ENCODE peak calls at places on chromosomes 4 and X, in eight cellular contexts. K is heart right ventricle, Y is pancreas, Q is adrenal gland, N is astrocyte of the spinal cord, D is cardiac fibroblast, S is AG10803, H is GM12878. Z is an unnamed sample.

GRCh38 chr4:158314756-158315487 is 104.6 kb downstream of the TMEM144 start:
- DNase-seq in D (peak), K (no peak), S (peak), H (no peak), Y (no peak), Q (no peak), N (peak), Z (no peak)

GRCh38 chrX:7617994-7618393 is 225.0 kb upstream of the VCX start:
- DNase-seq in S (no peak), N (no peak), D (no peak), H (no peak), Y (no peak), K (no peak), Q (no peak), Z (no peak)

GRCh38 chr4:8699063-8699385 is 106.5 kb downstream of the CPZ start:
- DNase-seq in S (no peak), D (no peak), Y (no peak), Q (no peak), N (no peak), H (no peak), K (no peak), Z (no peak)

GRCh38 chr4:146278986-146279385 is 64.6 kb downstream of the REELD1 start:
- DNase-seq in D (peak), H (no peak), Q (no peak), N (no peak), S (no peak), K (no peak), Y (no peak), Z (no peak)

GRCh38 chr4:78356251-78356650 is 195.3 kb upstream of the ANXA3 start:
- DNase-seq in D (no peak), Y (no peak), Q (no peak), K (no peak), H (no peak), N (peak), S (no peak), Z (no peak)

GRCh38 chrX:46994096-46994495 is 81.9 kb downstream of the JADE3 start:
- DNase-seq in Q (no peak), H (no peak), D (no peak), S (peak), K (no peak), Y (no peak), N (no peak), Z (no peak)

GRCh38 chrX:49290215-49290614 is 13.2 kb upstream of the GAGE10 start:
- DNase-seq in Q (no peak), K (no peak), H (no peak), N (no peak), Y (no peak), D (no peak), S (no peak), Z (no peak)

GRCh38 chrX:123698979-123699378 is 33.9 kb downstream of the THOC2 start:
- DNase-seq in S (peak), D (peak), K (no peak), N (no peak), H (no peak), Y (no peak), Q (no peak), Z (no peak)

GRCh38 chr4:111919666-111920065 is 225.6 kb upstream of the FAM241A start:
- DNase-seq in Q (no peak), S (no peak), K (no peak), N (no peak), D (no peak), Y (no peak), H (no peak), Z (no peak)

GRCh38 chr4:168634276-168634802 is 137.5 kb downstream of the PALLD start:
- DNase-seq in Y (no peak), H (no peak), K (no peak), S (peak), Q (no peak), D (peak), N (peak), Z (no peak)

GRCh38 chrX:69025802-69026301 is 139.4 kb downstream of the PJA1 start:
- DNase-seq in Q (no peak), S (peak), K (no peak), D (peak), Y (no peak), H (no peak), N (peak), Z (no peak)

GRCh38 chrX:6238576-6238975 is 9.9 kb upstream of the NLGN4X start:
- DNase-seq in D (no peak), H (no peak), N (peak), Y (no peak), Q (no peak), K (no peak), S (no peak), Z (no peak)

DNA sequence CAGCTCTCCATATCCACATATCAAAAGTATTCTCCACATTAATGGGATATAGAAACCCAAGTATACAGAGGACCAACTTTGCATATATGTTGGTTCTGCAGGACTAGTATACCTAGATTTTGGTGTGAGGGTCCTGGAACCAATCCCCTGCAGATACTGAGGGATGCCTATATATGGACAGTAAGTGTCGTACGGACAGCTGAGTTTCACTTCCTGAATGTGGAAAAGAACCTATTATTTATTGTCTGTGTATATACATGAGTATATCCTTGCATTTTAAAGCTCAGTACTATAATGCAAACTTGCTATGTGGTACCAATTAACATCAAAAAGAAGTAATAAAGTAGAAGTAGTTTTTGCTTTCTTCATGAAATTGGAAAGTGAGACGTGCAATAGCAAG is 101.9 kb downstream of the FBXW7 start:
- DNase-seq in D (no peak), Y (no peak), S (no peak), H (no peak), K (no peak), Q (no peak), N (no peak), Z (no peak)
- TF ChIP-seq CTCF in D (no peak), Y (no peak), S (no peak), H (no peak), K (no peak), Q (no peak), N (no peak), Z (no peak)

GRCh38 chr4:183398298-183399129 is 45.9 kb upstream of the CDKN2AIP start:
- DNase-seq in K (peak), D (peak), Q (peak), H (no peak), Y (peak), S (peak), N (peak), Z (peak)
- TF ChIP-seq CTCF in K (peak), D (peak), Q (no peak), H (peak), Y (peak), S (peak), N (peak), Z (peak)

DNA sequence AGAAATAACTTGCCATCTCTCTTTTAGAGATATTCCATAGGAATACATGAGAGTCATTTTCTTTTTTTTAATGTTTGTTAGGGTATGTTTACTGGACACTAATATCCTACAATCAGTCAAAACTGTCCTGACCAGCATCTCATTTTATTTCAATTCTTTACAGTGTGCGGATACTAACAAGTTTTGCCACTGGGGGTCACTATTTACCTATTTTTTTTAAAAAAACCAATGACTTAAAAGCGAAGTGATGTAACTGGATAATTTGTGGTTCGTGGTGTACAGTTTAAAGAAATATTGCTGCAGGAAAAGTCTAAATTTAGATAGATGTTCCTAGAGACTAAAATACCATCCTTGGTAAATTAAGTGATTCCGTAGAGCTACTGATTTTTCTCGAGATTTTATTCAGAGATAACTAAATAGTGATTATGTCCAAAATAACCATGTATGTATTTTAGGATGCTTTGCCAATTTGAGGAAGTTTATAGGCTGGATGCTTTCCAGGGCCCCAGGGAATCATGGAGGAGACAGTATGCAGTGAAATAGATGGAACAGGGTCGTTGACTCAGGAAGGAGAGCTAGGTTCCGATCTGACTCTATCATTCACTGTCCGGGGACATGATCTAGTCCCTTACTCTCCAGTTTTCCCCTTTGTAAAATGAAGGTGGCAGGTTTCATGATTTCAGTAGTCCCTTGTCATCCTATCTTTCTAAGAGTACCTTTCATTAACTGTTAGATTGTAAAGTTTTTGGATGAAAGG is 34.0 kb upstream of the GNPDA2 start:
- DNase-seq in D (peak), K (no peak), S (peak), Q (no peak), H (no peak), Y (no peak), N (peak), Z (no peak)
- TF ChIP-seq CTCF in D (peak), K (peak), S (peak), Q (peak), H (peak), Y (peak), N (peak), Z (peak)

DNA sequence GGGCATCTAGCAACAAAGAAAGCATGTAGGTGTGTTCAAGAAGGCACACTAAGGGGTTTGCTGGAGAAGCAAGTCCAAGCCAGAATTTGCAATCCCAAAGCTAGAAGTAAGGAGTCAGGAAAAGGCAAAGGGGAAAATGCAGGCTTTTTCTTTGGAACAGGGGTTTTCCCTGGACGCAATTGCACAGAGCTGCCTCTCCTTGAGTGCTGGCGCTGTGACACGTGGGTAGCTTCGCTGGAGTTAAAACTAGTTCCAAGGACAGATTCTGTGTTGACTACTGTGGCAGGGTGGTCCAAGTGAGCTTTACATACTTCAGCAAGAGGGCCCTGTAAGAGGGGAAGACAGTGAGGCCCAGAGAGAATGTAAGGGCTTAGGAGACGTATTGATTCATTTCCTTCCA is 277.1 kb downstream of the ADGRA3 start:
- DNase-seq in H (no peak), K (no peak), S (no peak), Q (no peak), D (no peak), N (no peak), Y (no peak), Z (no peak)
- TF ChIP-seq CTCF in H (no peak), K (no peak), S (no peak), Q (no peak), D (no peak), N (peak), Y (no peak), Z (no peak)

GRCh38 chrX:151852294-151852693 is 60.4 kb upstream of the MAGEA4 start:
- DNase-seq in Y (no peak), N (no peak), D (no peak), H (no peak), S (no peak), Q (no peak), K (no peak), Z (no peak)
- TF ChIP-seq CTCF in Y (no peak), N (no peak), D (no peak), H (no peak), S (no peak), Q (no peak), K (no peak), Z (peak)

GRCh38 chr4:184583738-184584502 is 65.3 kb downstream of the CASP3 start:
- DNase-seq in H (peak), S (no peak), Q (no peak), Y (no peak), N (no peak), K (no peak), D (no peak), Z (peak)
- TF ChIP-seq CTCF in H (no peak), S (no peak), Q (no peak), Y (no peak), N (no peak), K (no peak), D (no peak), Z (no peak)

GRCh38 chr4:110586137-110586850 is 36.6 kb downstream of the PITX2 start:
- DNase-seq in Y (no peak), K (no peak), Q (no peak), S (peak), D (peak), N (peak), H (no peak), Z (no peak)
- TF ChIP-seq CTCF in Y (peak), K (peak), Q (peak), S (peak), D (peak), N (peak), H (no peak), Z (peak)

Z was measured in GM06990.